ENCODE peak calls at places on chromosomes 7 and 10, in seven cellular contexts. One of them, this sample, is unnamed.

GRCh38 chr10:129843131-129843541 is 120.9 kb downstream of the EBF3 start:
- DNase-seq in AG04450: no peak
- DNase-seq in glomerular endothelial cell: no peak
- DNase-seq in myocyte: no peak
- DNase-seq in amniotic epithelial cell: no peak
- DNase-seq in stimulated activated CD4-positive, alpha-beta T cell treated with anti-CD3 and anti-CD28 coated beads, TNF-alpha, amount 100 ng/mL, for 24 hours: no peak
- DNase-seq in HCEC 1CT: no peak
- DNase-seq in this sample: no peak

GRCh38 chr7:18828333-18829100 is 288.9 kb downstream of the TWIST1 start:
- DNase-seq in stimulated activated CD4-positive, alpha-beta T cell treated with anti-CD3 and anti-CD28 coated beads, TNF-alpha, amount 100 ng/mL, for 24 hours: no peak
- DNase-seq in HCEC 1CT: no peak
- DNase-seq in amniotic epithelial cell: peak
- DNase-seq in glomerular endothelial cell: no peak
- DNase-seq in AG04450: no peak
- DNase-seq in myocyte: peak
- DNase-seq in this sample: no peak

GRCh38 chr10:21929070-21929469 is 74.5 kb downstream of the DNAJC1 start:
- DNase-seq in myocyte: no peak
- DNase-seq in HCEC 1CT: no peak
- DNase-seq in stimulated activated CD4-positive, alpha-beta T cell treated with anti-CD3 and anti-CD28 coated beads, TNF-alpha, amount 100 ng/mL, for 24 hours: no peak
- DNase-seq in amniotic epithelial cell: peak
- DNase-seq in glomerular endothelial cell: no peak
- DNase-seq in AG04450: no peak
- DNase-seq in this sample: peak

GRCh38 chr7:93231799-93232672 is at the start of gene VPS50:
- DNase-seq in AG04450: peak
- DNase-seq in glomerular endothelial cell: peak
- DNase-seq in myocyte: peak
- DNase-seq in amniotic epithelial cell: peak
- DNase-seq in HCEC 1CT: peak
- DNase-seq in stimulated activated CD4-positive, alpha-beta T cell treated with anti-CD3 and anti-CD28 coated beads, TNF-alpha, amount 100 ng/mL, for 24 hours: peak
- DNase-seq in this sample: peak

GRCh38 chr10:28254290-28254985 is 48.4 kb downstream of the MPP7 start:
- DNase-seq in myocyte: peak
- DNase-seq in amniotic epithelial cell: peak
- DNase-seq in HCEC 1CT: no peak
- DNase-seq in AG04450: peak
- DNase-seq in glomerular endothelial cell: no peak
- DNase-seq in stimulated activated CD4-positive, alpha-beta T cell treated with anti-CD3 and anti-CD28 coated beads, TNF-alpha, amount 100 ng/mL, for 24 hours: no peak
- DNase-seq in this sample: peak

GRCh38 chr7:8042796-8043535 is 74.4 kb downstream of the GLCCI1 start:
- DNase-seq in glomerular endothelial cell: no peak
- DNase-seq in myocyte: no peak
- DNase-seq in stimulated activated CD4-positive, alpha-beta T cell treated with anti-CD3 and anti-CD28 coated beads, TNF-alpha, amount 100 ng/mL, for 24 hours: no peak
- DNase-seq in HCEC 1CT: no peak
- DNase-seq in amniotic epithelial cell: no peak
- DNase-seq in AG04450: peak
- DNase-seq in this sample: peak

GRCh38 chr7:94056796-94057207 is 52.6 kb upstream of the BET1 start:
- DNase-seq in stimulated activated CD4-positive, alpha-beta T cell treated with anti-CD3 and anti-CD28 coated beads, TNF-alpha, amount 100 ng/mL, for 24 hours: no peak
- DNase-seq in glomerular endothelial cell: no peak
- DNase-seq in AG04450: peak
- DNase-seq in myocyte: no peak
- DNase-seq in HCEC 1CT: peak
- DNase-seq in amniotic epithelial cell: peak
- DNase-seq in this sample: peak

GRCh38 chr7:36048141-36048901 is 104.7 kb upstream of the EEPD1 start:
- DNase-seq in stimulated activated CD4-positive, alpha-beta T cell treated with anti-CD3 and anti-CD28 coated beads, TNF-alpha, amount 100 ng/mL, for 24 hours: no peak
- DNase-seq in HCEC 1CT: peak
- DNase-seq in AG04450: peak
- DNase-seq in amniotic epithelial cell: peak
- DNase-seq in glomerular endothelial cell: no peak
- DNase-seq in myocyte: peak
- DNase-seq in this sample: peak

GRCh38 chr10:17066000-17066399 is 63.6 kb downstream of the CUBN start:
- DNase-seq in myocyte: no peak
- DNase-seq in amniotic epithelial cell: no peak
- DNase-seq in stimulated activated CD4-positive, alpha-beta T cell treated with anti-CD3 and anti-CD28 coated beads, TNF-alpha, amount 100 ng/mL, for 24 hours: no peak
- DNase-seq in AG04450: no peak
- DNase-seq in HCEC 1CT: no peak
- DNase-seq in glomerular endothelial cell: no peak
- DNase-seq in this sample: peak

GRCh38 chr10:16847644-16848043 is 30.4 kb upstream of the RSU1 start:
- DNase-seq in HCEC 1CT: peak
- DNase-seq in AG04450: no peak
- DNase-seq in myocyte: no peak
- DNase-seq in amniotic epithelial cell: no peak
- DNase-seq in glomerular endothelial cell: no peak
- DNase-seq in stimulated activated CD4-positive, alpha-beta T cell treated with anti-CD3 and anti-CD28 coated beads, TNF-alpha, amount 100 ng/mL, for 24 hours: no peak
- DNase-seq in this sample: peak

GRCh38 chr10:128896183-128896805 is 570.7 kb upstream of the MGMT start:
- DNase-seq in stimulated activated CD4-positive, alpha-beta T cell treated with anti-CD3 and anti-CD28 coated beads, TNF-alpha, amount 100 ng/mL, for 24 hours: no peak
- DNase-seq in myocyte: no peak
- DNase-seq in glomerular endothelial cell: no peak
- DNase-seq in AG04450: no peak
- DNase-seq in HCEC 1CT: no peak
- DNase-seq in amniotic epithelial cell: no peak
- DNase-seq in this sample: no peak

GRCh38 chr10:14507156-14507555 is 176.4 kb upstream of the FRMD4A start:
- DNase-seq in HCEC 1CT: no peak
- DNase-seq in stimulated activated CD4-positive, alpha-beta T cell treated with anti-CD3 and anti-CD28 coated beads, TNF-alpha, amount 100 ng/mL, for 24 hours: no peak
- DNase-seq in glomerular endothelial cell: peak
- DNase-seq in amniotic epithelial cell: no peak
- DNase-seq in AG04450: no peak
- DNase-seq in myocyte: peak
- DNase-seq in this sample: no peak

GRCh38 chr10:132292972-132293415 is 14.8 kb downstream of the STK32C start:
- DNase-seq in HCEC 1CT: no peak
- DNase-seq in glomerular endothelial cell: no peak
- DNase-seq in AG04450: no peak
- DNase-seq in amniotic epithelial cell: no peak
- DNase-seq in stimulated activated CD4-positive, alpha-beta T cell treated with anti-CD3 and anti-CD28 coated beads, TNF-alpha, amount 100 ng/mL, for 24 hours: no peak
- DNase-seq in myocyte: no peak
- DNase-seq in this sample: no peak

GRCh38 chr7:150983893-150984368 is 5.8 kb upstream of the KCNH2 start:
- DNase-seq in AG04450: no peak
- DNase-seq in HCEC 1CT: no peak
- DNase-seq in myocyte: peak
- DNase-seq in glomerular endothelial cell: no peak
- DNase-seq in amniotic epithelial cell: peak
- DNase-seq in stimulated activated CD4-positive, alpha-beta T cell treated with anti-CD3 and anti-CD28 coated beads, TNF-alpha, amount 100 ng/mL, for 24 hours: no peak
- DNase-seq in this sample: peak

GRCh38 chr7:117623606-117624005 is 143.8 kb downstream of the CFTR start:
- DNase-seq in amniotic epithelial cell: no peak
- DNase-seq in myocyte: no peak
- DNase-seq in stimulated activated CD4-positive, alpha-beta T cell treated with anti-CD3 and anti-CD28 coated beads, TNF-alpha, amount 100 ng/mL, for 24 hours: no peak
- DNase-seq in glomerular endothelial cell: no peak
- DNase-seq in AG04450: no peak
- DNase-seq in HCEC 1CT: no peak
- DNase-seq in this sample: no peak

GRCh38 chr7:72437061-72437460 is 24.9 kb upstream of the CALN1 start:
- DNase-seq in HCEC 1CT: no peak
- DNase-seq in AG04450: no peak
- DNase-seq in glomerular endothelial cell: no peak
- DNase-seq in amniotic epithelial cell: no peak
- DNase-seq in stimulated activated CD4-positive, alpha-beta T cell treated with anti-CD3 and anti-CD28 coated beads, TNF-alpha, amount 100 ng/mL, for 24 hours: no peak
- DNase-seq in myocyte: no peak
- DNase-seq in this sample: no peak

GRCh38 chr7:152553671-152554317 is 118.0 kb upstream of the KMT2C start:
- DNase-seq in AG04450: no peak
- DNase-seq in myocyte: no peak
- DNase-seq in glomerular endothelial cell: no peak
- DNase-seq in stimulated activated CD4-positive, alpha-beta T cell treated with anti-CD3 and anti-CD28 coated beads, TNF-alpha, amount 100 ng/mL, for 24 hours: no peak
- DNase-seq in HCEC 1CT: no peak
- DNase-seq in amniotic epithelial cell: no peak
- DNase-seq in this sample: no peak

GRCh38 chr10:86064219-86064618 is 302.4 kb downstream of the GRID1 start:
- DNase-seq in stimulated activated CD4-positive, alpha-beta T cell treated with anti-CD3 and anti-CD28 coated beads, TNF-alpha, amount 100 ng/mL, for 24 hours: no peak
- DNase-seq in HCEC 1CT: no peak
- DNase-seq in glomerular endothelial cell: no peak
- DNase-seq in myocyte: no peak
- DNase-seq in amniotic epithelial cell: no peak
- DNase-seq in AG04450: no peak
- DNase-seq in this sample: no peak

GRCh38 chr7:29564455-29565185 is 985 bp downstream of the PRR15 start:
- DNase-seq in stimulated activated CD4-positive, alpha-beta T cell treated with anti-CD3 and anti-CD28 coated beads, TNF-alpha, amount 100 ng/mL, for 24 hours: no peak
- DNase-seq in amniotic epithelial cell: peak
- DNase-seq in AG04450: no peak
- DNase-seq in HCEC 1CT: peak
- DNase-seq in glomerular endothelial cell: no peak
- DNase-seq in myocyte: peak
- DNase-seq in this sample: peak

GRCh38 chr10:7432884-7433726 is 22.3 kb upstream of the SFMBT2 start:
- DNase-seq in HCEC 1CT: no peak
- DNase-seq in AG04450: no peak
- DNase-seq in amniotic epithelial cell: no peak
- DNase-seq in stimulated activated CD4-positive, alpha-beta T cell treated with anti-CD3 and anti-CD28 coated beads, TNF-alpha, amount 100 ng/mL, for 24 hours: no peak
- DNase-seq in myocyte: no peak
- DNase-seq in glomerular endothelial cell: no peak
- DNase-seq in this sample: no peak

GRCh38 chr10:132912225-132912684 is 30.1 kb downstream of the CFAP46 start:
- DNase-seq in myocyte: no peak
- DNase-seq in stimulated activated CD4-positive, alpha-beta T cell treated with anti-CD3 and anti-CD28 coated beads, TNF-alpha, amount 100 ng/mL, for 24 hours: no peak
- DNase-seq in glomerular endothelial cell: no peak
- DNase-seq in amniotic epithelial cell: no peak
- DNase-seq in AG04450: no peak
- DNase-seq in HCEC 1CT: no peak
- DNase-seq in this sample: no peak

GRCh38 chr7:121953601-121954000 is 80.6 kb downstream of the PTPRZ1 start:
- DNase-seq in HCEC 1CT: no peak
- DNase-seq in myocyte: no peak
- DNase-seq in amniotic epithelial cell: no peak
- DNase-seq in glomerular endothelial cell: no peak
- DNase-seq in AG04450: no peak
- DNase-seq in stimulated activated CD4-positive, alpha-beta T cell treated with anti-CD3 and anti-CD28 coated beads, TNF-alpha, amount 100 ng/mL, for 24 hours: no peak
- DNase-seq in this sample: no peak

GRCh38 chr7:107180378-107180777 is 11.6 kb downstream of the HBP1 start:
- DNase-seq in stimulated activated CD4-positive, alpha-beta T cell treated with anti-CD3 and anti-CD28 coated beads, TNF-alpha, amount 100 ng/mL, for 24 hours: peak
- DNase-seq in HCEC 1CT: peak
- DNase-seq in glomerular endothelial cell: peak
- DNase-seq in amniotic epithelial cell: peak
- DNase-seq in AG04450: peak
- DNase-seq in myocyte: peak
- DNase-seq in this sample: peak

GRCh38 chr10:29304259-29305030 is 15.6 kb downstream of the LYZL1 start:
- DNase-seq in stimulated activated CD4-positive, alpha-beta T cell treated with anti-CD3 and anti-CD28 coated beads, TNF-alpha, amount 100 ng/mL, for 24 hours: peak
- DNase-seq in amniotic epithelial cell: peak
- DNase-seq in HCEC 1CT: peak
- DNase-seq in glomerular endothelial cell: peak
- DNase-seq in AG04450: peak
- DNase-seq in myocyte: peak
- DNase-seq in this sample: peak

GRCh38 chr7:142231716-142232115 is 26.1 kb downstream of the PRSS58 start:
- DNase-seq in myocyte: peak
- DNase-seq in amniotic epithelial cell: no peak
- DNase-seq in HCEC 1CT: no peak
- DNase-seq in stimulated activated CD4-positive, alpha-beta T cell treated with anti-CD3 and anti-CD28 coated beads, TNF-alpha, amount 100 ng/mL, for 24 hours: no peak
- DNase-seq in AG04450: no peak
- DNase-seq in glomerular endothelial cell: no peak
- DNase-seq in this sample: no peak

GRCh38 chr7:144050093-144050492 is 1.3 kb downstream of the OR2A5 start:
- DNase-seq in HCEC 1CT: peak
- DNase-seq in stimulated activated CD4-positive, alpha-beta T cell treated with anti-CD3 and anti-CD28 coated beads, TNF-alpha, amount 100 ng/mL, for 24 hours: no peak
- DNase-seq in glomerular endothelial cell: no peak
- DNase-seq in amniotic epithelial cell: peak
- DNase-seq in myocyte: no peak
- DNase-seq in AG04450: no peak
- DNase-seq in this sample: no peak

GRCh38 chr10:89414879-89415821 is 782 bp downstream of the IFIT5 start:
- DNase-seq in HCEC 1CT: peak
- DNase-seq in myocyte: peak
- DNase-seq in amniotic epithelial cell: no peak
- DNase-seq in glomerular endothelial cell: no peak
- DNase-seq in AG04450: no peak
- DNase-seq in stimulated activated CD4-positive, alpha-beta T cell treated with anti-CD3 and anti-CD28 coated beads, TNF-alpha, amount 100 ng/mL, for 24 hours: peak
- DNase-seq in this sample: peak

GRCh38 chr10:60809157-60809556 is 30.9 kb downstream of the CDK1 start:
- DNase-seq in amniotic epithelial cell: peak
- DNase-seq in AG04450: no peak
- DNase-seq in stimulated activated CD4-positive, alpha-beta T cell treated with anti-CD3 and anti-CD28 coated beads, TNF-alpha, amount 100 ng/mL, for 24 hours: no peak
- DNase-seq in myocyte: no peak
- DNase-seq in glomerular endothelial cell: no peak
- DNase-seq in HCEC 1CT: peak
- DNase-seq in this sample: peak

GRCh38 chr10:102975483-102976057 is 57.5 kb downstream of the CNNM2 start:
- DNase-seq in amniotic epithelial cell: peak
- DNase-seq in AG04450: no peak
- DNase-seq in glomerular endothelial cell: no peak
- DNase-seq in HCEC 1CT: no peak
- DNase-seq in stimulated activated CD4-positive, alpha-beta T cell treated with anti-CD3 and anti-CD28 coated beads, TNF-alpha, amount 100 ng/mL, for 24 hours: no peak
- DNase-seq in myocyte: no peak
- DNase-seq in this sample: no peak

GRCh38 chr7:158275711-158276413 is 311.8 kb downstream of the PTPRN2 start:
- DNase-seq in amniotic epithelial cell: no peak
- DNase-seq in myocyte: no peak
- DNase-seq in HCEC 1CT: no peak
- DNase-seq in stimulated activated CD4-positive, alpha-beta T cell treated with anti-CD3 and anti-CD28 coated beads, TNF-alpha, amount 100 ng/mL, for 24 hours: no peak
- DNase-seq in glomerular endothelial cell: no peak
- DNase-seq in AG04450: no peak
- DNase-seq in this sample: no peak

GRCh38 chr7:126803060-126803665 is 449.6 kb downstream of the GRM8 start:
- DNase-seq in amniotic epithelial cell: peak
- DNase-seq in myocyte: peak
- DNase-seq in AG04450: peak
- DNase-seq in glomerular endothelial cell: peak
- DNase-seq in HCEC 1CT: peak
- DNase-seq in stimulated activated CD4-positive, alpha-beta T cell treated with anti-CD3 and anti-CD28 coated beads, TNF-alpha, amount 100 ng/mL, for 24 hours: no peak
- DNase-seq in this sample: peak

GRCh38 chr7:78864339-78864738 is 589.1 kb downstream of the MAGI2 start:
- DNase-seq in HCEC 1CT: no peak
- DNase-seq in AG04450: no peak
- DNase-seq in myocyte: no peak
- DNase-seq in amniotic epithelial cell: no peak
- DNase-seq in glomerular endothelial cell: no peak
- DNase-seq in stimulated activated CD4-positive, alpha-beta T cell treated with anti-CD3 and anti-CD28 coated beads, TNF-alpha, amount 100 ng/mL, for 24 hours: no peak
- DNase-seq in this sample: no peak

GRCh38 chr7:30595461-30596042 is 874 bp downstream of the GARS1 start:
- DNase-seq in AG04450: no peak
- DNase-seq in HCEC 1CT: no peak
- DNase-seq in glomerular endothelial cell: no peak
- DNase-seq in stimulated activated CD4-positive, alpha-beta T cell treated with anti-CD3 and anti-CD28 coated beads, TNF-alpha, amount 100 ng/mL, for 24 hours: no peak
- DNase-seq in myocyte: peak
- DNase-seq in amniotic epithelial cell: peak
- DNase-seq in this sample: no peak

GRCh38 chr7:64947252-64948000 is 43.4 kb downstream of the ZNF117 start:
- DNase-seq in amniotic epithelial cell: no peak
- DNase-seq in HCEC 1CT: no peak
- DNase-seq in stimulated activated CD4-positive, alpha-beta T cell treated with anti-CD3 and anti-CD28 coated beads, TNF-alpha, amount 100 ng/mL, for 24 hours: no peak
- DNase-seq in myocyte: peak
- DNase-seq in glomerular endothelial cell: no peak
- DNase-seq in AG04450: no peak
- DNase-seq in this sample: no peak